ENCODE peak calls at places on chromosomes 11 and 22, in nine cellular contexts. K, N, J, G, T, M, P, H and Y are unnamed samples.

GRCh38 chr11:83222499-83222898 is 29.0 kb downstream of the ANKRD42 start:
- DNase-seq in K (no peak), N (no peak), J (no peak), G (no peak), T (no peak), M (no peak), P (no peak), H (no peak), Y (no peak)

GRCh38 chr11:101428918-101429317 is 154.9 kb downstream of the TRPC6 start:
- DNase-seq in K (no peak), N (peak; percentile 46), J (no peak), G (no peak), T (peak; percentile 9), M (no peak), P (no peak), H (no peak), Y (no peak)

GRCh38 chr22:39147335-39148023 is 5.0 kb downstream of the CBX7 start:
- DNase-seq in K (no peak), N (no peak), J (no peak), G (no peak), T (no peak), M (peak; percentile 47), P (no peak), H (no peak), Y (no peak)

GRCh38 chr22:49634006-49634772 is 193.5 kb downstream of the BRD1 start:
- DNase-seq in K (no peak), N (no peak), J (peak; percentile 34), G (peak; percentile 45), T (no peak), M (no peak), P (no peak), H (no peak), Y (no peak)

GRCh38 chr11:101453682-101454081 is 130.1 kb downstream of the TRPC6 start:
- DNase-seq in K (no peak), N (no peak), J (no peak), G (no peak), T (no peak), M (no peak), P (no peak), H (no peak), Y (no peak)

GRCh38 chr22:19143967-19144400 is 467 bp downstream of the ESS2 start:
- DNase-seq in K (no peak), N (no peak), J (no peak), G (no peak), T (peak; percentile 14), M (no peak), P (no peak), H (no peak), Y (no peak)

GRCh38 chr22:39317756-39318506 is 1.5 kb downstream of the RPL3 start:
- DNase-seq in K (no peak), N (no peak), J (no peak), G (no peak), T (no peak), M (no peak), P (no peak), H (no peak), Y (no peak)

GRCh38 chr11:119100246-119100959 is 1.2 kb downstream of the DPAGT1 start:
- DNase-seq in K (no peak), N (peak; percentile 51), J (no peak), G (no peak), T (peak; percentile 13), M (no peak), P (no peak), H (no peak), Y (no peak)

GRCh38 chr22:46895753-46896152 is 133.3 kb downstream of the TBC1D22A start:
- DNase-seq in K (no peak), N (no peak), J (no peak), G (no peak), T (no peak), M (peak; percentile 50), P (no peak), H (no peak), Y (no peak)

GRCh38 chr11:121473064-121473777 is 20.5 kb upstream of the SORL1-AS1 start:
- DNase-seq in K (no peak), N (no peak), J (no peak), G (no peak), T (no peak), M (no peak), P (no peak), H (no peak), Y (no peak)

GRCh38 chr22:37485006-37485713 is 1.0 kb downstream of the MFNG start:
- DNase-seq in K (no peak), N (no peak), J (peak; percentile 69), G (peak; percentile 79), T (no peak), M (peak; percentile 76), P (no peak), H (peak; percentile 45), Y (peak; percentile 78)

GRCh38 chr11:9535189-9535781 is 38.2 kb upstream of the WEE1 start:
- DNase-seq in K (peak; percentile 75), N (peak; percentile 71), J (peak; percentile 86), G (peak; percentile 81), T (peak; percentile 76), M (peak; percentile 90), P (peak; percentile 31), H (peak; percentile 74), Y (peak; percentile 59)

GRCh38 chr22:42280140-42280539 is 9.7 kb upstream of the TCF20 start:
- DNase-seq in K (no peak), N (no peak), J (no peak), G (no peak), T (no peak), M (no peak), P (no peak), H (no peak), Y (no peak)

GRCh38 chr11:47369676-47370075 is 8.7 kb downstream of the SPI1 start:
- DNase-seq in K (no peak), N (no peak), J (no peak), G (no peak), T (no peak), M (no peak), P (no peak), H (no peak), Y (no peak)

GRCh38 chr11:47003180-47003877 is 66.8 kb downstream of the CSTPP1 start:
- DNase-seq in K (no peak), N (no peak), J (no peak), G (no peak), T (no peak), M (no peak), P (no peak), H (no peak), Y (no peak)

GRCh38 chr11:122676638-122677037 is 21.1 kb downstream of the UBASH3B start:
- DNase-seq in K (no peak), N (peak; percentile 34), J (no peak), G (no peak), T (peak; percentile 61), M (no peak), P (no peak), H (no peak), Y (no peak)

GRCh38 chr11:95245038-95245437 is 14.0 kb upstream of the SESN3 start:
- DNase-seq in K (no peak), N (peak; percentile 42), J (no peak), G (no peak), T (no peak), M (no peak), P (no peak), H (no peak), Y (no peak)

GRCh38 chr22:44623771-44624510 is 78.1 kb upstream of the PRR5 start:
- DNase-seq in K (peak; percentile 38), N (peak; percentile 46), J (peak; percentile 39), G (no peak), T (peak; percentile 52), M (no peak), P (no peak), H (no peak), Y (peak; percentile 29)
- TF ChIP-seq CTCF in K (peak; percentile 64), N (peak; percentile 65), J (no peak), G (no peak), T (peak; percentile 44), M (peak; percentile 15), P (peak; percentile 51), H (no peak), Y (peak; percentile 41)

GRCh38 chr11:69362315-69362714 is 68.4 kb downstream of the MYEOV start:
- DNase-seq in K (no peak), N (no peak), J (no peak), G (no peak), T (no peak), M (no peak), P (no peak), H (no peak), Y (no peak)
- TF ChIP-seq CTCF in K (no peak), N (no peak), J (no peak), G (no peak), T (no peak), M (no peak), P (no peak), H (no peak), Y (no peak)

GRCh38 chr11:19160839-19161238 is 40.9 kb downstream of the CSRP3 start:
- DNase-seq in K (no peak), N (peak; percentile 13), J (no peak), G (no peak), T (no peak), M (no peak), P (no peak), H (no peak), Y (no peak)
- TF ChIP-seq CTCF in K (no peak), N (no peak), J (no peak), G (no peak), T (no peak), M (no peak), P (no peak), H (no peak), Y (no peak)

GRCh38 chr11:43802509-43802908 is 78.1 kb upstream of the ALKBH3 start:
- DNase-seq in K (no peak), N (no peak), J (no peak), G (no peak), T (no peak), M (no peak), P (no peak), H (no peak), Y (no peak)
- TF ChIP-seq CTCF in K (peak; percentile 39), N (peak; percentile 22), J (peak; percentile 7), G (no peak), T (peak; percentile 20), M (no peak), P (peak; percentile 22), H (no peak), Y (peak; percentile 32)

GRCh38 chr11:12483604-12484003 is 106.2 kb downstream of the PARVA start:
- DNase-seq in K (no peak), N (no peak), J (no peak), G (no peak), T (no peak), M (no peak), P (no peak), H (no peak), Y (no peak)

GRCh38 chr11:12482839-12483238 is 105.5 kb downstream of the PARVA start:
- DNase-seq in K (no peak), N (no peak), J (no peak), G (no peak), T (no peak), M (no peak), P (no peak), H (no peak), Y (no peak)

GRCh38 chr11:12489246-12489772 is 111.9 kb downstream of the PARVA start:
- DNase-seq in K (no peak), N (no peak), J (no peak), G (no peak), T (no peak), M (no peak), P (no peak), H (no peak), Y (no peak)

GRCh38 chr11:12480401-12480800 is 103.0 kb downstream of the PARVA start:
- DNase-seq in K (no peak), N (no peak), J (no peak), G (no peak), T (no peak), M (no peak), P (no peak), H (no peak), Y (no peak)

GRCh38 chr11:12485328-12485727 is 108.0 kb downstream of the PARVA start:
- DNase-seq in K (no peak), N (no peak), J (no peak), G (no peak), T (no peak), M (no peak), P (no peak), H (no peak), Y (no peak)
- TF ChIP-seq CTCF in K (peak; percentile 49), N (peak; percentile 28), J (peak; percentile 29), G (no peak), T (peak; percentile 61), M (peak; percentile 35), P (peak; percentile 26), H (no peak), Y (no peak)